ENCODE peak calls at places on chromosomes 16 and 17, in ten cellular contexts. A is vagina; C is right atrium auricular region; L is endodermal cell; F is heart right ventricle; V is left ventricle myocardium inferior; O is brain microvascular endothelial cell; J is neural progenitor cell; T is GM23248; M is CD4-positive, CD25-positive, alpha-beta regulatory T cell. E is an unnamed sample. For H3K36me3, the result is how much of the 10 kb centered on the place peaks cover.

GRCh38 chr16:18842565-18842964 is 41.2 kb upstream of the ARL6IP1 start:
- DNase-seq in A (no peak), C (no peak), L (no peak), F (no peak), V (no peak), O (no peak), J (no peak), T (no peak), M (no peak), E (no peak)

GRCh38 chr17:58401287-58401686 is 16.0 kb downstream of the RNF43 start:
- DNase-seq in A (no peak), C (no peak), L (no peak), F (no peak), V (no peak), O (no peak), J (no peak), T (no peak), M (no peak), E (no peak)

GRCh38 chr17:77501101-77501566 is 360.4 kb downstream of the SEC14L1 start:
- DNase-seq in A (no peak), C (no peak), L (peak), F (no peak), V (no peak), O (no peak), J (peak), T (peak), M (peak), E (peak)

GRCh38 chr17:39782481-39782880 is 44.7 kb downstream of the GRB7 start:
- DNase-seq in A (no peak), C (no peak), L (no peak), F (no peak), V (no peak), O (peak), J (no peak), T (no peak), M (no peak), E (peak)

GRCh38 chr17:41697122-41697962 is 8.7 kb downstream of the EIF1 start:
- DNase-seq in A (peak), C (peak), L (peak), F (peak), V (peak), O (no peak), J (no peak), T (peak), M (no peak), E (peak)

GRCh38 chr17:80786470-80786869 is 205.2 kb upstream of the CHMP6 start:
- DNase-seq in A (no peak), C (no peak), L (peak), F (no peak), V (no peak), O (no peak), J (peak), T (no peak), M (no peak), E (no peak)

GRCh38 chr16:89105599-89106151 is 12.0 kb downstream of the ACSF3 start:
- DNase-seq in A (no peak), C (no peak), L (no peak), F (no peak), V (no peak), O (no peak), J (no peak), T (no peak), M (no peak), E (no peak)

GRCh38 chr17:76868176-76868668 is at the start of gene MGAT5B:
- DNase-seq in A (no peak), C (peak), L (peak), F (peak), V (peak), O (peak), J (peak), T (peak), M (peak), E (peak)

GRCh38 chr16:3235856-3236669 is 1.1 kb upstream of the ZNF200 start:
- DNase-seq in A (no peak), C (peak), L (peak), F (peak), V (peak), O (no peak), J (peak), T (peak), M (peak), E (peak)

GRCh38 chr16:16143941-16144340 is 79.4 kb downstream of the ABCC6 start:
- DNase-seq in A (no peak), C (no peak), L (no peak), F (no peak), V (no peak), O (no peak), J (no peak), T (no peak), M (no peak), E (no peak)

GRCh38 chr17:9828296-9829059 is 2.8 kb downstream of the GLP2R start:
- DNase-seq in A (no peak), C (no peak), L (peak), F (no peak), V (no peak), O (no peak), J (no peak), T (no peak), M (no peak), E (no peak)

GRCh38 chr16:13529193-13529982 is 390.6 kb upstream of the ERCC4 start:
- DNase-seq in A (peak), C (no peak), L (no peak), F (no peak), V (no peak), O (no peak), J (no peak), T (no peak), M (no peak), E (no peak)

GRCh38 chr17:27009087-27009486 is 284.8 kb upstream of the WSB1 start:
- DNase-seq in A (no peak), C (no peak), L (no peak), F (no peak), V (no peak), O (no peak), J (no peak), T (no peak), M (no peak), E (no peak)

GRCh38 chr17:17028059-17028877 is 14.0 kb upstream of the MPRIP start:
- DNase-seq in A (no peak), C (peak), L (peak), F (peak), V (peak), O (peak), J (peak), T (peak), M (no peak), E (no peak)

GRCh38 chr16:29678691-29679267 is at the start of gene QPRT:
- DNase-seq in A (no peak), C (no peak), L (peak), F (peak), V (peak), O (peak), J (peak), T (no peak), M (no peak), E (peak)

GRCh38 chr16:71520550-71520949 is 5.7 kb upstream of the CHST4 start:
- DNase-seq in A (no peak), C (no peak), L (no peak), F (no peak), V (no peak), O (no peak), J (no peak), T (no peak), M (no peak), E (no peak)

GRCh38 chr16:51407921-51408320 is 256.9 kb upstream of the SALL1 start:
- DNase-seq in A (no peak), C (no peak), L (no peak), F (no peak), V (no peak), O (no peak), J (no peak), T (peak), M (no peak), E (no peak)

GRCh38 chr17:74457146-74457819 is 9.2 kb upstream of the CD300A start:
- DNase-seq in A (no peak), C (peak), L (peak), F (peak), V (peak), O (peak), J (peak), T (peak), M (peak), E (peak)

GRCh38 chr17:74453665-74454196 is 12.7 kb upstream of the CD300A start:
- DNase-seq in A (no peak), C (no peak), L (peak), F (no peak), V (no peak), O (no peak), J (peak), T (no peak), M (peak), E (no peak)

GRCh38 chr17:74454197-74455024 is 12.0 kb upstream of the CD300A start:
- DNase-seq in A (no peak), C (peak), L (peak), F (peak), V (peak), O (peak), J (peak), T (peak), M (no peak), E (no peak)

GRCh38 chr17:74452841-74453661 is 13.4 kb upstream of the CD300A start:
- DNase-seq in A (no peak), C (peak), L (peak), F (no peak), V (no peak), O (no peak), J (peak), T (no peak), M (no peak), E (no peak)

DNA sequence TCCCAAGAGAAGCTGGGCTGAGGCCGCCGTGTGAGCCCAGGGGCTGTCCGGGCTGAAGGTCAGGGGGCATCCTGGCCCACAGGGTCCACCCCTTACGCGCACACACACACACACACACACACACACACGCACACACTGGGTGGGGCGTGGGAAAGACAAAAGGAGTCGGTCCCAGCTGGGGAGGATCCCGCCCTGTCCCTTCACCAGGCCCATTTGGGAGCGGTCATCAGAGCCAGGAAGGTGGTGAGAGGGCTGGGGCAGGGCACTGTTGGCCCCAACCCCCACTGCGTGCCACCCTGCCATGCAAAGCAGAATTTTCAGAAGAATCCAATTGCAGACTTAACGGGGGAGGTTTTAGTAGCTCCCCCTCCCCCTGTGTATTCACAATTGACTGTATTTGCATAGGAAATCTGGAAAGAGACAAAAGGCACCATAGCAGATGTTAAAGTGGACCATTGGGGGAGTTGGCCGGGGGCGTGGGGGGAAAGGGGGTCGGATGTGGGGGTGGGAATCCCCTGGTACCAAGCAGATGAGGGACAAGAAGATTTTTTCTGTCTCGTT is 11.3 kb upstream of the CD300A start:
- DNase-seq in A (no peak), C (no peak), L (no peak), F (peak), V (no peak), O (no peak), J (peak), T (no peak), M (no peak), E (no peak)
- H3K27ac ChIP-seq in A (peak), C (peak), L (peak), F (peak), V (peak), O (no peak), J (no peak), T (no peak), M (no peak), E (no peak)

GRCh38 chr17:7591596-7591995 is 1.7 kb upstream of the SOX15 start:
- DNase-seq in A (no peak), C (no peak), L (no peak), F (no peak), V (no peak), O (no peak), J (no peak), T (no peak), M (no peak), E (no peak)
- H3K36me3 ChIP-seq in A (half or more), C (half or more), L (half or more), F (half or more), V (half or more), O (half or more), J (under half), T (under half), M (half or more), E (under half)

GRCh38 chr16:84839956-84840355 is 20.2 kb downstream of the CRISPLD2 start:
- DNase-seq in A (no peak), C (no peak), L (peak), F (no peak), V (no peak), O (peak), J (peak), T (peak), M (no peak), E (peak)
- H3K27ac ChIP-seq in A (peak), C (no peak), L (no peak), F (no peak), V (no peak), O (peak), J (no peak), T (peak), M (no peak), E (no peak)

DNA sequence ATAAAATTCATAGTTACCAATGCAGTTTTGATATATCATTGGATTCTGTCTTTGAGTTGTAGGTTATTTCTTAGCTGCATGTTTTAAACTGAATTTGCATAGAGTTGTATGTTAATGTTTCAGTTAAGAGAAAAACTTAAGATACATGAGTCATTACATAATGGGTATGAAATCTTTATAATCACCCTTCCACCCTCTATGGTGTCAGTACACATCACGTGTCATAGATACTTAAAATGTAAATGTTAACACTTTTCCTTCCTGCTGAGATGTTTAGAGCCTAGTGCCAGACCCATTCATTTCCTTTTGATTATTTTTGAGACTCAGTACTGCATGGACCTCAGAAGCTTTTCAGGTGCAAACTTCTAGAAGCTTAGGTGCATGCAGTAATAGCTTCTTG is 20.5 kb downstream of the ZNF207 start:
- DNase-seq in A (no peak), C (no peak), L (no peak), F (no peak), V (no peak), O (no peak), J (no peak), T (no peak), M (peak), E (no peak)
- H3K36me3 ChIP-seq in A (half or more), C (half or more), L (half or more), F (half or more), V (half or more), O (half or more), J (half or more), T (half or more), M (half or more), E (half or more)

GRCh38 chr16:80990978-80991377 is 15.7 kb downstream of the CMC2 start:
- DNase-seq in A (no peak), C (no peak), L (no peak), F (no peak), V (no peak), O (no peak), J (no peak), T (no peak), M (no peak), E (no peak)
- H3K27ac ChIP-seq in A (no peak), C (no peak), L (no peak), F (no peak), V (no peak), O (no peak), J (no peak), T (no peak), M (no peak), E (no peak)

GRCh38 chr17:29451338-29451737 is 61.2 kb downstream of the TAOK1 start:
- DNase-seq in A (no peak), C (no peak), L (no peak), F (no peak), V (no peak), O (no peak), J (no peak), T (no peak), M (no peak), E (no peak)
- H3K36me3 ChIP-seq in A (under half), C (under half), L (half or more), F (under half), V (under half), O (under half), J (under half), T (under half), M (under half), E (under half)

DNA sequence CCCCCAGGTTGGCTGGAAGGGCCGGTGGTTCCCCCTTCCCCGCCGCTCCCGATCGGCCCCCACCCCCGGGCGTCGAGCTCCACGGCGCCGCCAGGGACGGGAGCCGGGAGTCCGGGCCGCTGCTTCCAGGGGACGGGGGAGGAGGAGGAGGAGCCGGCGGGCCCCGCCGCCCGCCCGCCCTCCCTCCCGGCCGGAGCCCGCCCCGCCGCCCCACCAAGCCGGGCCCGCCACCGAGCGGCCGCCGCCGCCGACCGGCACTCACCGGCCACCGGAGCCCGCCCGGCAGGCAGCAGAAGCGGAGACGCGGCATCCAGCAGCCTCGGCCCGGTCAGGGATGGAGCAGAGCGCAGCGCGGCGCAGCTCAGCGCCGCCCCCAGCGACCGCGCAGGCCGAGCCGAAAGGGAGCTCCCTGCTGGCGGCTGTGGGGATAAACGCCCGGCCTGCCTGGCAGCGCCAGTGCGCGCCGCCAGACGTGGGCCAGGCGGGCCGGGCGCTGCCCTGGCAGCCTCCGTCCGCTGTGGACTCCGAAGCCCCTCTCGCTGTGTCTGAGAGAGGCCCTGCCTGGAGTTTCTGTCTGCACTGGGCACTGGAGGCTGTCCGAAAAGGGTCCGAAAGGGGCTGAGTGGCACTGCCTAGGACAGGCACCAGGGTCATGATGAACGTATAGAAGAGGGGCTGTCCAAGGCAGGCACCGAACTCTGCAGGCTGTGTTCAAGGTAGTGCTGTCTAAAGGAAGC is at the start of gene MYO18A:
- DNase-seq in A (no peak), C (no peak), L (peak), F (peak), V (peak), O (peak), J (peak), T (peak), M (peak), E (peak)
- H3K27ac ChIP-seq in A (peak), C (peak), L (peak), F (peak), V (peak), O (no peak), J (peak), T (no peak), M (no peak), E (peak)

GRCh38 chr16:87412371-87412995 is 20.3 kb downstream of the MAP1LC3B start:
- DNase-seq in A (no peak), C (no peak), L (peak), F (no peak), V (peak), O (no peak), J (no peak), T (no peak), M (no peak), E (no peak)
- H3K36me3 ChIP-seq in A (half or more), C (half or more), L (half or more), F (half or more), V (half or more), O (under half), J (under half), T (under half), M (half or more), E (under half)